ENCODE peak calls at places on chromosomes 12 and 14, in five cellular contexts. W is GM12878, X is HepG2, D is H1, G is HCT116. C is an unnamed sample.
A peak's percentile ranks its signal among the peaks of the same experiment; 100 is the strongest.

GRCh38 chr14:37709419-37710195 is 114.2 kb downstream of the TTC6 start:
- DNase-seq in W (no peak), D (no peak), G (peak; percentile 16), X (peak; percentile 70), C (peak; percentile 1)

GRCh38 chr12:6072302-6072752 is 52.1 kb downstream of the VWF start:
- DNase-seq in W (no peak), G (no peak), X (peak; percentile 63), D (no peak), C (no peak)

GRCh38 chr12:11758087-11758837 is 108.8 kb downstream of the ETV6 start:
- DNase-seq in X (no peak), G (no peak), W (no peak), D (no peak), C (no peak)

GRCh38 chr14:20657216-20658211 is 16.0 kb upstream of the OR6S1 start:
- DNase-seq in W (no peak), X (peak; percentile 56), D (peak; percentile 89), G (peak; percentile 96), C (no peak)

GRCh38 chr14:35402323-35403084 is 2.0 kb downstream of the NFKBIA start:
- DNase-seq in W (no peak), G (no peak), D (no peak), X (no peak), C (no peak)

GRCh38 chr14:76541594-76542219 is 165.8 kb downstream of the ESRRB start:
- DNase-seq in G (no peak), W (no peak), D (no peak), X (no peak), C (no peak)

GRCh38 chr14:20848955-20849570 is 42.1 kb upstream of the RNASE3 start:
- DNase-seq in D (no peak), X (peak; percentile 19), G (no peak), W (no peak), C (no peak)

GRCh38 chr14:77582511-77582910 is 33.9 kb downstream of the SPTLC2 start:
- DNase-seq in D (no peak), W (no peak), G (no peak), X (no peak), C (no peak)

GRCh38 chr12:109947511-109947910 is 47.4 kb downstream of the TCHP start:
- DNase-seq in G (no peak), D (no peak), W (no peak), X (no peak), C (no peak)

GRCh38 chr12:131091413-131091975 is 137.8 kb downstream of the ADGRD1 start:
- DNase-seq in D (no peak), X (no peak), W (peak; percentile 80), G (no peak), C (no peak)

GRCh38 chr12:122096591-122097149 is 18.1 kb downstream of the MLXIP start:
- DNase-seq in G (no peak), W (no peak), D (no peak), X (no peak), C (no peak)
- H3K4me1 ChIP-seq in G (peaks cover 10% of the 10 kb centered on the region), W (peaks cover 8% of the 10 kb centered on the region), D (peaks cover 6% of the 10 kb centered on the region), X (peaks cover 56% of the 10 kb centered on the region), C (peaks cover 16% of the 10 kb centered on the region)

GRCh38 chr14:101315802-101316296 is 245.4 kb upstream of the DIO3 start:
- DNase-seq in G (peak; percentile 44), D (peak; percentile 27), W (no peak), X (no peak), C (no peak)
- TF ChIP-seq ZNF274 in G (no peak), D (no peak), W (no peak), X (no peak), C (no peak)

DNA sequence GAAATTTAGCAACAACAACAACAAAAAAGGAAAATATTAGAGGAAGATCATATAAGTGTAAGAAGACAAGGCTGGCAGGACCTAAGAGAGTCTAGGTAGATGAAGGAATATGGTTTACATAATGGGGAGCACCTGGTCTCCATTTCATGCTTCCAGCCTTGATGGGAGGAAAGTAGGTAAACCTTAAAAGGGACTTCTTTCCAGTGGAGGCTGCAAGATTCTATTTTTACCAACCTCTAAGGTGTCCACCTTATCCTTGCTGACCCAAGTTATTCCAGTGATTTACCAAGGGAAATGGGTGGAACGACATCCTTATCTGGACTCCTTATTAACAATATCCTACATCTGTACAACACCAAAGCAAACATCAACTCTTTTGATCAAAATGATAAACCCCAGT is 30.0 kb downstream of the DAD1 start:
- DNase-seq in W (no peak), G (no peak), D (no peak), X (no peak), C (no peak)
- H3K4me1 ChIP-seq in W (peaks cover 80% of the 10 kb centered on the region), G (peaks cover 5% of the 10 kb centered on the region), D (no peaks in the 10 kb centered on the region), X (peaks cover 72% of the 10 kb centered on the region), C (peaks cover 6% of the 10 kb centered on the region)

GRCh38 chr12:95116341-95116740 is 42.9 kb upstream of the NR2C1 start:
- DNase-seq in X (no peak), W (no peak), D (no peak), G (no peak), C (no peak)

GRCh38 chr12:95115641-95116040 is 42.2 kb upstream of the NR2C1 start:
- DNase-seq in W (no peak), G (no peak), D (no peak), X (no peak), C (no peak)

GRCh38 chr12:95118138-95118787 is 44.8 kb upstream of the NR2C1 start:
- DNase-seq in G (no peak), X (peak; percentile 62), D (no peak), W (no peak), C (no peak)

GRCh38 chr12:95116773-95117172 is 43.4 kb upstream of the NR2C1 start:
- DNase-seq in D (no peak), G (peak; percentile 82), W (peak; percentile 16), X (no peak), C (no peak)

DNA sequence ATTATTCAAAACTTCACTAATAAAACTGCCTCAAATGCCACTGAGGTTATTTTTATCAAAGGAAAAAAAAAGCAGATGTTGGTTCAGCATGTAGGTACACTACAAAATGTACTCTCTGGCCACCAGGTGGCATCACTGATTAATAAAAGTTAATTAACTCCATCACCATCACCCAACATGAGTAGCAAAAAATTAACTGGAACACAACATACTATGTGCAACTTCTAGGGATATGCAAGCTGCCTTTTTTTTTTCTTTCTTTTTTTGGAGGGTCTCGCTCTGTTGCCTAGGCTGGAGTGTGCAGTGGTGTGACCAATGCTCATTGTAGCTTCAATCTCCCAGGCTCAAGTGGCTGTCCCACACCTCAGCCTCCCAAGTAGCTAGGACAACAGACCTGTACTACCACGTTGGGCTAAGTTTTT is 43.8 kb upstream of the NR2C1 start:
- DNase-seq in G (peak; percentile 64), W (peak; percentile 38), D (peak; percentile 51), X (peak; percentile 70), C (no peak)
- TF ChIP-seq ZNF274 in G (no peak), W (no peak), D (no peak), X (no peak), C (no peak)

DNA sequence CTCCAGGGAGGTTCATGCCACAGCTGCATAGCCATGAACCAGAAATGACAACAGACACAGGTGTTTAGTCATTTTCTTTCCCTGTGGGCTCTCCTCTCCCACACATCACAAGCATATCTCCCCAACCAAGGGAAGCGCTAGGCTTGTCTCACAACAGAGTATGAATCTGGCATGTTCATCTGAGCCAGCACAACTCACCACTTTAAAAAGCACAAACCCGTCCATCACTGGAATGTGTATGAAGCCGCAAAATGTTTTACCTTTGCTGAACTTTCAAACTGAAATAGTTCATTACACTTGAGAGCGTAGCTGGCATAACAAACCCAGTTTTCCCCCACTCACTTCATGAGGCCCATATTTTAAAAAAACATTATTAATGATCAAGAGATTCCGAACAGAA is 15.9 kb downstream of the NID2 start:
- DNase-seq in D (no peak), G (no peak), X (no peak), W (no peak), C (no peak)
- H3K4me1 ChIP-seq in D (peaks cover 5% of the 10 kb centered on the region), G (no peaks in the 10 kb centered on the region), X (peaks cover 13% of the 10 kb centered on the region), W (no peaks in the 10 kb centered on the region), C (no peaks in the 10 kb centered on the region)

DNA sequence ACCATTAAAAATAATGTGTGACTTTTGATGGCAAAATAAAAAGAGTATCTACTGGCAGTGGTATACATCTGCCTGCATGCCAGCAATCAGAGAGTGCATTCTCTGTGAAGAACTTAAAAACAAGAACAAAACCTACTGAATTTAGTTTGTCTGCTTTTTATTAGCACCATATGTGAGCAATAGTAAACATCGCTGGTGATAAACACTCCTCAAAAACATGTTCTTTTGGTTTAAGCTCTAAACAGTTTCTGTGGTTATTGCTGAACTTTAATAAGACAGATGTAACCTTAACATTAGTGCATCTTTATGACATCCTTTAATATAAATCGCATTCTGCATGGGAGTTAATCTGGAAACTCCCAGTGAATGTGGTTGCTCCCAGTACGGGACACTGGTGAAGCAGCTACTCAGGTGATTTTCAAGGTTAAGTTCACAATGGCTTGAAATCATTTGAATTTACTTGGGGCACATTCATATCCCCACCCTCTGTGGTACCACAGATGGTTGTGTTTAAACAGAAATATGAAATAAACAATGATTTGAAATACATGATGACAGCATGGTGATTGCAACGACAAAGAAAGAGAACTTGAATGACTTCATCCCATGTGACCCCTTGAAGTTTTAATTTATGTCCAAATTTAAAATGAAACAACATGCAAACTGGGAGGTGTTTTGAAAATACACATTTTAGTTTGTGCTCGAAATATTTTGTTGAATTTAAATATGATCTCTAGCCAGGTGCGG is 285.9 kb downstream of the FOXN3 start:
- DNase-seq in W (no peak), G (no peak), X (no peak), D (no peak), C (no peak)
- TF ChIP-seq ZNF274 in W (no peak), G (no peak), X (no peak), D (no peak), C (no peak)

DNA sequence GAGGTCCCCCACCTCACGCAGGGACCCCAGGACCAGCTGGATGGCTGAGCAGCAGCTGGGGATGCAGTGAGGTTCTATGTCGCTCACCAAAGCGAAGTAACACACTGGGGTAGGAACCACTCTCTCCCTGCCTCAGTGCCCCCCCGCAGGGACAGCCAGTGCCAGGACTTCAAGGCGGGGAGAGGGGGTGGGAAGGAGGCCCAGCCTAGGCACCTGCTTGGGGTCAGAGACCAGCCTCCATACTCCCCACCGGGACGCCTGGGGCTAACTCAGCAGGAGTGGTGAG is 7.1 kb downstream of the AKT1 start:
- DNase-seq in X (no peak), G (no peak), D (no peak), W (no peak), C (no peak)
- H3K4me1 ChIP-seq in X (peaks cover 24% of the 10 kb centered on the region), G (peaks cover 5% of the 10 kb centered on the region), D (peaks cover 2% of the 10 kb centered on the region), W (peaks cover under 1% of the 10 kb centered on the region), C (peaks cover 8% of the 10 kb centered on the region)

GRCh38 chr14:96688629-96689028 is 108.6 kb upstream of the VRK1 start:
- DNase-seq in X (no peak), W (no peak), D (no peak), G (no peak), C (no peak)

GRCh38 chr14:96698846-96699543 is 98.2 kb upstream of the VRK1 start:
- DNase-seq in X (no peak), G (no peak), W (peak; percentile 86), D (no peak), C (no peak)

GRCh38 chr14:96693252-96693820 is 103.8 kb upstream of the VRK1 start:
- DNase-seq in W (no peak), X (no peak), D (no peak), G (no peak), C (no peak)

GRCh38 chr14:96690713-96691383 is 106.3 kb upstream of the VRK1 start:
- DNase-seq in G (no peak), X (no peak), D (no peak), W (no peak), C (no peak)

DNA sequence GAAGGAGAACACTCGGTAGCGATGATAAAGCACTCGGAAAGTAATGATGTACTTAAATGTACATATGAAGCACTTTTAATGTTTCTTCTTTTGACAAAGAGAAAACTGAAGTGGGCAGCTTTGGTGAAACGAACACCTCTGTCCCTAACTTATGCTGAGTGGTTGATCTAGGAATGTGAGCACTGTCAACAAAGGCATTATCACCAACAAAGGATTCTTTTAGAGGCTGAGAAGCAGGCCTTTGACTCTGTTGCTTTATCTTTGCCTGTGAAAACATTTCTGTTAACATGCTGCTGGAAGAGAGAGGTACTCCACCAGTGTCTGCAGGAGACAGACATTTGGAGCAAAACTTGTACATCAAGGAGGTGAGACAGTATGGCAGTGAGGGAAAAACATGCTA is 103.2 kb upstream of the VRK1 start:
- DNase-seq in X (peak; percentile 7), D (no peak), W (no peak), G (no peak), C (peak; percentile 44)
- TF ChIP-seq ZNF274 in X (no peak), D (no peak), W (no peak), G (no peak), C (no peak)

C was measured in NT2/D1.